ENCODE peak calls at places on chromosomes 5 and 9, in six cellular contexts. One of them, this sample, is unnamed.
A peak's percentile ranks its signal among the peaks of the same experiment; 100 is the strongest.

GRCh38 chr9:123120953-123121352 is 87.5 kb downstream of the GPR21 start:
- DNase-seq in heart right ventricle: no peak
- DNase-seq in body of pancreas: no peak
- DNase-seq in CD4-positive, alpha-beta memory T cell: no peak
- DNase-seq in mesenchymal stem cell: no peak
- DNase-seq in bronchial epithelial cell: no peak
- DNase-seq in this sample: no peak

GRCh38 chr5:135715267-135716050 is 119.0 kb upstream of the SLC25A48 start:
- DNase-seq in bronchial epithelial cell: peak; percentile 64
- DNase-seq in CD4-positive, alpha-beta memory T cell: no peak
- DNase-seq in heart right ventricle: no peak
- DNase-seq in mesenchymal stem cell: no peak
- DNase-seq in body of pancreas: no peak
- DNase-seq in this sample: no peak

GRCh38 chr5:43313854-43314457 is 744 bp upstream of the HMGCS1 start:
- DNase-seq in mesenchymal stem cell: no peak
- DNase-seq in heart right ventricle: no peak
- DNase-seq in body of pancreas: peak; percentile 11
- DNase-seq in CD4-positive, alpha-beta memory T cell: no peak
- DNase-seq in bronchial epithelial cell: no peak
- DNase-seq in this sample: no peak

GRCh38 chr5:132747693-132748440 is 641 bp downstream of the CCNI2 start:
- DNase-seq in bronchial epithelial cell: no peak
- DNase-seq in CD4-positive, alpha-beta memory T cell: peak; percentile 60
- DNase-seq in body of pancreas: peak; percentile 62
- DNase-seq in mesenchymal stem cell: no peak
- DNase-seq in heart right ventricle: no peak
- DNase-seq in this sample: no peak

GRCh38 chr9:111943746-111944145 is 47.1 kb downstream of the UGCG start:
- DNase-seq in heart right ventricle: no peak
- DNase-seq in CD4-positive, alpha-beta memory T cell: no peak
- DNase-seq in body of pancreas: no peak
- DNase-seq in bronchial epithelial cell: no peak
- DNase-seq in mesenchymal stem cell: no peak
- DNase-seq in this sample: peak; percentile 38

GRCh38 chr5:155064580-155064979 is 51.0 kb downstream of the KIF4B start:
- DNase-seq in heart right ventricle: no peak
- DNase-seq in CD4-positive, alpha-beta memory T cell: no peak
- DNase-seq in mesenchymal stem cell: no peak
- DNase-seq in body of pancreas: no peak
- DNase-seq in bronchial epithelial cell: no peak
- DNase-seq in this sample: no peak

GRCh38 chr9:136742640-136743391 is at the start of gene LCN10:
- DNase-seq in heart right ventricle: no peak
- DNase-seq in body of pancreas: peak; percentile 65
- DNase-seq in bronchial epithelial cell: no peak
- DNase-seq in mesenchymal stem cell: peak; percentile 15
- DNase-seq in CD4-positive, alpha-beta memory T cell: no peak
- DNase-seq in this sample: peak; percentile 90

GRCh38 chr5:74342948-74343682 is 297.4 kb downstream of the ENC1 start:
- DNase-seq in body of pancreas: no peak
- DNase-seq in heart right ventricle: no peak
- DNase-seq in bronchial epithelial cell: peak; percentile 89
- DNase-seq in mesenchymal stem cell: no peak
- DNase-seq in CD4-positive, alpha-beta memory T cell: no peak
- DNase-seq in this sample: no peak

GRCh38 chr5:167743685-167744084 is 547.8 kb upstream of the WWC1 start:
- DNase-seq in bronchial epithelial cell: peak; percentile 91
- DNase-seq in body of pancreas: no peak
- DNase-seq in mesenchymal stem cell: peak; percentile 48
- DNase-seq in CD4-positive, alpha-beta memory T cell: no peak
- DNase-seq in heart right ventricle: no peak
- DNase-seq in this sample: peak; percentile 54

GRCh38 chr9:130707225-130707976 is 13.8 kb downstream of the EXOSC2 start:
- DNase-seq in CD4-positive, alpha-beta memory T cell: peak; percentile 66
- DNase-seq in heart right ventricle: no peak
- DNase-seq in bronchial epithelial cell: peak; percentile 53
- DNase-seq in body of pancreas: peak; percentile 84
- DNase-seq in mesenchymal stem cell: peak; percentile 80
- DNase-seq in this sample: peak; percentile 76

DNA sequence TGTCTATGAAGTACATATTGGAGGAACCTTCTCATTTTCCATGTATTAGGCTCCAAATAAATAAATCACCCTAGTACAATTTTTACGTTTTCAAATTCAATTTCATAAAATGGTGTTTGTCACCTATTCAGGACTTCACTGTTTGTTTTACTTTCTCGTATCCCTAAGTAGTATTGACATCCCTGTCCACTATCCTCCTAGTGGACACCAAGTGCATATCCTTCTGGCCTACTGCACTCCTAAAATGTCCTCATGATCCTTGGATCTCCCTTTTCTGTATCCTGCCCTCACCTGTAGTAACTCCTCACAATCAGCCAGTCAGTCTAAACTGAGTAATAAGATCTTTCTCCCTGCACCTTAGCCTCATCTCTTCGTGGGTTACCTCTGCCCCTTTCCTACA is 539.9 kb downstream of the DMRTA1 start:
- DNase-seq in body of pancreas: no peak
- DNase-seq in mesenchymal stem cell: no peak
- DNase-seq in bronchial epithelial cell: no peak
- DNase-seq in CD4-positive, alpha-beta memory T cell: no peak
- DNase-seq in heart right ventricle: no peak
- DNase-seq in this sample: no peak
- H3K27me3 ChIP-seq in body of pancreas: no peaks in the 10 kb centered on the region
- H3K27me3 ChIP-seq in mesenchymal stem cell: no peaks in the 10 kb centered on the region
- H3K27me3 ChIP-seq in bronchial epithelial cell: no peaks in the 10 kb centered on the region
- H3K27me3 ChIP-seq in CD4-positive, alpha-beta memory T cell: no peaks in the 10 kb centered on the region
- H3K27me3 ChIP-seq in heart right ventricle: no peaks in the 10 kb centered on the region
- H3K27me3 ChIP-seq in this sample: no peaks in the 10 kb centered on the region

GRCh38 chr9:93821307-93821703 is 133.8 kb downstream of the BARX1 start:
- DNase-seq in CD4-positive, alpha-beta memory T cell: no peak
- DNase-seq in mesenchymal stem cell: no peak
- DNase-seq in body of pancreas: no peak
- DNase-seq in heart right ventricle: no peak
- DNase-seq in bronchial epithelial cell: no peak
- DNase-seq in this sample: peak; percentile 72
- H3K27me3 ChIP-seq in CD4-positive, alpha-beta memory T cell: no peaks in the 10 kb centered on the region
- H3K27me3 ChIP-seq in mesenchymal stem cell: peaks cover 17% of the 10 kb centered on the region
- H3K27me3 ChIP-seq in body of pancreas: no peaks in the 10 kb centered on the region
- H3K27me3 ChIP-seq in heart right ventricle: peaks cover 72% of the 10 kb centered on the region
- H3K27me3 ChIP-seq in bronchial epithelial cell: no peaks in the 10 kb centered on the region
- H3K27me3 ChIP-seq in this sample: no peaks in the 10 kb centered on the region

GRCh38 chr5:55851675-55851979 is 470 bp downstream of the IL31RA start:
- DNase-seq in CD4-positive, alpha-beta memory T cell: no peak
- DNase-seq in mesenchymal stem cell: no peak
- DNase-seq in body of pancreas: no peak
- DNase-seq in heart right ventricle: no peak
- DNase-seq in bronchial epithelial cell: no peak
- DNase-seq in this sample: no peak

GRCh38 chr5:55848783-55849182 is 2.4 kb upstream of the IL31RA start:
- DNase-seq in CD4-positive, alpha-beta memory T cell: no peak
- DNase-seq in heart right ventricle: no peak
- DNase-seq in bronchial epithelial cell: no peak
- DNase-seq in body of pancreas: no peak
- DNase-seq in mesenchymal stem cell: no peak
- DNase-seq in this sample: no peak

GRCh38 chr5:55853271-55853670 is 2.1 kb downstream of the IL31RA start:
- DNase-seq in heart right ventricle: no peak
- DNase-seq in bronchial epithelial cell: peak; percentile 70
- DNase-seq in body of pancreas: no peak
- DNase-seq in mesenchymal stem cell: no peak
- DNase-seq in CD4-positive, alpha-beta memory T cell: no peak
- DNase-seq in this sample: no peak

GRCh38 chr5:55852503-55852902 is 1.3 kb downstream of the IL31RA start:
- DNase-seq in mesenchymal stem cell: peak; percentile 53
- DNase-seq in heart right ventricle: no peak
- DNase-seq in CD4-positive, alpha-beta memory T cell: no peak
- DNase-seq in body of pancreas: no peak
- DNase-seq in bronchial epithelial cell: no peak
- DNase-seq in this sample: no peak

DNA sequence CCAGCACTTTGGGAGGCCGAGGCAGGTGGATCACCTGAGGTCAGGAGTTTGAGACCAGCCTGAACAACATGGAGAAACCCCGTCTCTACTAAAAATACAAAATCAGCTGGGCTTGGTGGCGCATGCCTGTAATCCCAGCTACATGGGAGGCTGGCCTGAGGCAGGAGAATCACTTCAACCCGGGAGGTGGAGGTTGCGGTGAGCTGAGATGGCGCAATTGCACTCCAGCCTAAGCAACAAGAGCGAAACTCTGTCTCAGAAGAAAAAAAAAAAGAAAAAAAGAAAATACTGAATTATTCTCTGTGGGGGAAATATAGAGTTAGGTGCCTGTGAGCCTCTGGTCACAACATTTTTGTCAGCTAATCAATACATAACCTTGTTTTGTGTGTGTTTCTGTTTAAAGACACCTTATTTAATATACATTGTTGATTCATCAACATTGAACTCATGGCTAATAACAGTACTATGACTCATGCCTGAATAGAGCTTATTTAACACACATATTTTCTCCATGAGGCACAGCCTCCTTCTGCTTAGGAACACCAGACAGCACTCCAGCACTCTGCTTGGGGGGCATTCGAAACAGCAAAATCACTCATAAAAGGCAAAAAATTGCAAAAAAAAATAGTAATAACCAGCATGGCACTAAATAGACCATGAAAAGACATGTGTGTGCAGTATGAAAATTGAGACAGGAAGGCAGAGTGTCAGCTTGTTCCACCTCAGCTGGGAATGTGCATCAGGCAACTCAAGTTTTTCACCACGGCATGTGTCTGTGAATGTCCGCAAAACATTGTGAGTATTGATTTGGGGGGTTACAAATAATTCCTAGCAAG is at the start of gene IL31RA:
- DNase-seq in mesenchymal stem cell: peak; percentile 94
- DNase-seq in bronchial epithelial cell: peak; percentile 96
- DNase-seq in body of pancreas: no peak
- DNase-seq in heart right ventricle: no peak
- DNase-seq in CD4-positive, alpha-beta memory T cell: no peak
- DNase-seq in this sample: peak; percentile 21
- H3K27me3 ChIP-seq in mesenchymal stem cell: no peaks in the 10 kb centered on the region
- H3K27me3 ChIP-seq in bronchial epithelial cell: no peaks in the 10 kb centered on the region
- H3K27me3 ChIP-seq in body of pancreas: peaks cover 4% of the 10 kb centered on the region
- H3K27me3 ChIP-seq in heart right ventricle: no peaks in the 10 kb centered on the region
- H3K27me3 ChIP-seq in CD4-positive, alpha-beta memory T cell: no peaks in the 10 kb centered on the region
- H3K27me3 ChIP-seq in this sample: no peaks in the 10 kb centered on the region

DNA sequence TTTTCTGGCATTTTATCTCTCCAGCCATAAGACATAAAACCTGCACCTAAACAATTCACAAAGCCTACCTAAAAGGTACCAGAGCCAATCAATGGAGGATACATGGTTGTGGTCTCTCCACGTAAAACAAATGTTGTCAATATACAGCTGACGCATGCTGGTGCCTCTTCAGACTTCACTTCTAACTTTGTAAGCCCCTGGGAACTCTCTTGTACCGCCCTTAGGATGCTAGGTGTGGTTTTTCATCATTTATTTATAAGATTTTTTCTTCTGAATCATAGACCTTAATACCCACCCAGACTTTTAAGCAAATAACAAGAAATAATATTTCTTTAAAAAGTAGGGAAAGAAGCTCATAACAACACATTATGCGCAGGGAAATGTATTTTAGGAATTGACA is 33.1 kb downstream of the SSBP2 start:
- DNase-seq in mesenchymal stem cell: peak; percentile 53
- DNase-seq in CD4-positive, alpha-beta memory T cell: no peak
- DNase-seq in body of pancreas: no peak
- DNase-seq in heart right ventricle: no peak
- DNase-seq in bronchial epithelial cell: no peak
- DNase-seq in this sample: no peak
- H3K27me3 ChIP-seq in mesenchymal stem cell: no peaks in the 10 kb centered on the region
- H3K27me3 ChIP-seq in CD4-positive, alpha-beta memory T cell: no peaks in the 10 kb centered on the region
- H3K27me3 ChIP-seq in body of pancreas: no peaks in the 10 kb centered on the region
- H3K27me3 ChIP-seq in heart right ventricle: no peaks in the 10 kb centered on the region
- H3K27me3 ChIP-seq in bronchial epithelial cell: no peaks in the 10 kb centered on the region
- H3K27me3 ChIP-seq in this sample: no peaks in the 10 kb centered on the region

DNA sequence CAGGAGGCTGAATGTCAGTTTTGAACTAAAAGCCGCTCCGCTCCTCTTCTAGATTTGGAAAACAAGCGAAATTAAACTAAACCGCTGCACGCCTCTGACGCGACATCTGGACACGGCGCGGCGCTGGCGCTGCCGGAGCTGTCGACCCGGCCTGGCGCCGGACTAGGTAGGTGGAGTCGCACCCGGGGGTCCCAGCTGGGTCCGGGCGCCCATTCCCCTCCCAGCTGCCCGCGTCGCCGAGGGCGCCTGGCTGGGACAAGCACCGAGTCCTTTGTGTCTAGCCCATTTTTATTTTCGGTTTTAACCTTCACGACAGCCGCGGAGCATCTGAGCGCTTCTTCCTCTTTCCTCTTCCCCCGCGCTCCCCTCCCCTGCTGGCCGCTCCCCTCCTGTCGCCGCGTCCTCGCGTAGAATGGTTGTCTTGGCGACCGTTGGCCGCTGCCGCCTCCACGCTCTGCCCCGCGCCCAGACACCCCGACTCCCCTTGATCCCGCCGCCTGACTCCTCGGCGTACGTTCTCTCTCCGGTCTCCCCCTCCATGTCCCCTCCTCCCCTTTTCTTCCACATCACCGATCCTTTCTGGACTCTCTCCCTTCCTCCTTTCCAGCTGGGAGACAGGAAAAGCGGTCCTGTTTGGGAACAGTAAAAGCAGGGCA is 533 bp downstream of the CDKN2B-AS1 start:
- DNase-seq in body of pancreas: peak; percentile 58
- DNase-seq in mesenchymal stem cell: peak; percentile 92
- DNase-seq in heart right ventricle: peak; percentile 65
- DNase-seq in CD4-positive, alpha-beta memory T cell: peak; percentile 84
- DNase-seq in bronchial epithelial cell: peak; percentile 50
- DNase-seq in this sample: peak; percentile 92
- H3K27me3 ChIP-seq in body of pancreas: peaks cover 1% of the 10 kb centered on the region
- H3K27me3 ChIP-seq in mesenchymal stem cell: no peaks in the 10 kb centered on the region
- H3K27me3 ChIP-seq in heart right ventricle: peaks cover 48% of the 10 kb centered on the region
- H3K27me3 ChIP-seq in CD4-positive, alpha-beta memory T cell: no peaks in the 10 kb centered on the region
- H3K27me3 ChIP-seq in bronchial epithelial cell: no peaks in the 10 kb centered on the region
- H3K27me3 ChIP-seq in this sample: no peaks in the 10 kb centered on the region

DNA sequence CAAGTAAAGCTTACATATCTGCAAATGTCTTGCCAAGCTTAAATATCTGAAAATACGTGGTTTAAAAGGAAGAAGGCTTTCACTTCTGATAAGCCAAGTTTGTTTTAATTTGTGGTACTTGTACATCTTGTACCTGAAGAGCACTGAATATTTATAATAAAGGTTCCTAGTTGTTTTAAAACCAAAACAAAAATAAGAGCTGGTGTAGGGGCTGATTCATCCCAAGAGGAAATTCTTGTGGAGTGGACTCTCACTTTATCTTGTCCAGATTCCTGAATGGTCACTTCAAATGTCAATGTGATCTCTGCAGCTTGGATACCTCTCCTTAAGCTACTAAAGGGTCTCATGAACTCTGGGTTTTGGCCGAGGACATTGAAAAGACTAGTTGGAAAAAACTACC is 29.5 kb downstream of the MAMDC2 start:
- DNase-seq in bronchial epithelial cell: no peak
- DNase-seq in body of pancreas: no peak
- DNase-seq in heart right ventricle: no peak
- DNase-seq in mesenchymal stem cell: peak; percentile 48
- DNase-seq in CD4-positive, alpha-beta memory T cell: no peak
- DNase-seq in this sample: no peak
- H3K27me3 ChIP-seq in bronchial epithelial cell: peaks cover 2% of the 10 kb centered on the region
- H3K27me3 ChIP-seq in body of pancreas: no peaks in the 10 kb centered on the region
- H3K27me3 ChIP-seq in heart right ventricle: no peaks in the 10 kb centered on the region
- H3K27me3 ChIP-seq in mesenchymal stem cell: no peaks in the 10 kb centered on the region
- H3K27me3 ChIP-seq in CD4-positive, alpha-beta memory T cell: no peaks in the 10 kb centered on the region
- H3K27me3 ChIP-seq in this sample: no peaks in the 10 kb centered on the region